ENCODE peak calls at places on chromosomes 16 and 17, in four cellular contexts. One of them, this sample, is unnamed. For H3K9me3 and H3K36me3, the result is how much of the 10 kb centered on the place peaks cover.

GRCh38 chr17:39018267-39019134 is 51.3 kb upstream of the FBXO47 start:
- DNase-seq in naive thymus-derived CD4-positive, alpha-beta T cell: peak
- DNase-seq in left lung: no peak
- DNase-seq in IMR-90: no peak
- DNase-seq in this sample: no peak

GRCh38 chr17:81043725-81044427 is 8.9 kb downstream of the BAIAP2 start:
- DNase-seq in left lung: peak
- DNase-seq in naive thymus-derived CD4-positive, alpha-beta T cell: no peak
- DNase-seq in IMR-90: no peak
- DNase-seq in this sample: no peak

GRCh38 chr17:49980703-49981197 is 11.8 kb downstream of the DLX4 start:
- DNase-seq in naive thymus-derived CD4-positive, alpha-beta T cell: no peak
- DNase-seq in left lung: no peak
- DNase-seq in IMR-90: no peak
- DNase-seq in this sample: no peak

GRCh38 chr17:49375544-49375943 is 13.5 kb upstream of the ZNF652 start:
- DNase-seq in left lung: no peak
- DNase-seq in IMR-90: no peak
- DNase-seq in naive thymus-derived CD4-positive, alpha-beta T cell: no peak
- DNase-seq in this sample: no peak

GRCh38 chr16:23953476-23953875 is 117.7 kb downstream of the PRKCB start:
- DNase-seq in IMR-90: no peak
- DNase-seq in naive thymus-derived CD4-positive, alpha-beta T cell: no peak
- DNase-seq in left lung: no peak
- DNase-seq in this sample: no peak

GRCh38 chr17:75776399-75777242 is 8.0 kb upstream of the UNK start:
- DNase-seq in IMR-90: no peak
- DNase-seq in left lung: no peak
- DNase-seq in naive thymus-derived CD4-positive, alpha-beta T cell: peak
- DNase-seq in this sample: peak

GRCh38 chr17:64291268-64291851 is 28.3 kb upstream of the TEX2 start:
- DNase-seq in naive thymus-derived CD4-positive, alpha-beta T cell: no peak
- DNase-seq in IMR-90: no peak
- DNase-seq in left lung: no peak
- DNase-seq in this sample: no peak

GRCh38 chr16:84156342-84156784 is 11.3 kb downstream of the DNAAF1 start:
- DNase-seq in left lung: no peak
- DNase-seq in IMR-90: no peak
- DNase-seq in naive thymus-derived CD4-positive, alpha-beta T cell: no peak
- DNase-seq in this sample: no peak

GRCh38 chr16:50696575-50697420 is 3.4 kb downstream of the NOD2 start:
- DNase-seq in naive thymus-derived CD4-positive, alpha-beta T cell: no peak
- DNase-seq in left lung: peak
- DNase-seq in IMR-90: peak
- DNase-seq in this sample: no peak

GRCh38 chr16:46918905-46919792 is 35.0 kb downstream of the GPT2 start:
- DNase-seq in naive thymus-derived CD4-positive, alpha-beta T cell: no peak
- DNase-seq in left lung: no peak
- DNase-seq in IMR-90: no peak
- DNase-seq in this sample: peak

GRCh38 chr17:3944485-3945388 is 19.5 kb downstream of the ATP2A3 start:
- DNase-seq in left lung: no peak
- DNase-seq in IMR-90: peak
- DNase-seq in naive thymus-derived CD4-positive, alpha-beta T cell: peak
- DNase-seq in this sample: no peak

GRCh38 chr16:57938936-57939871 is 31.7 kb downstream of the CNGB1 start:
- DNase-seq in IMR-90: peak
- DNase-seq in naive thymus-derived CD4-positive, alpha-beta T cell: no peak
- DNase-seq in left lung: peak
- DNase-seq in this sample: peak

GRCh38 chr17:4444782-4445473 is 11.2 kb downstream of the SPNS3 start:
- DNase-seq in naive thymus-derived CD4-positive, alpha-beta T cell: no peak
- DNase-seq in IMR-90: no peak
- DNase-seq in left lung: peak
- DNase-seq in this sample: peak

GRCh38 chr17:37833237-37833859 is 88.5 kb upstream of the HNF1B start:
- DNase-seq in IMR-90: no peak
- DNase-seq in naive thymus-derived CD4-positive, alpha-beta T cell: no peak
- DNase-seq in left lung: no peak
- DNase-seq in this sample: no peak

GRCh38 chr17:43019418-43019817 is 2.8 kb downstream of the VAT1 start:
- DNase-seq in left lung: no peak
- DNase-seq in IMR-90: no peak
- DNase-seq in naive thymus-derived CD4-positive, alpha-beta T cell: no peak
- DNase-seq in this sample: no peak

GRCh38 chr16:11673091-11674000 is 5.1 kb downstream of the SNN start:
- DNase-seq in left lung: no peak
- DNase-seq in IMR-90: no peak
- DNase-seq in naive thymus-derived CD4-positive, alpha-beta T cell: no peak
- DNase-seq in this sample: peak

GRCh38 chr16:727291-727977 is 528 bp downstream of the HAGHL start:
- DNase-seq in IMR-90: no peak
- DNase-seq in left lung: no peak
- DNase-seq in naive thymus-derived CD4-positive, alpha-beta T cell: no peak
- DNase-seq in this sample: peak

GRCh38 chr16:73122604-73123386 is 74.9 kb upstream of the ZFHX3 start:
- DNase-seq in left lung: peak
- DNase-seq in IMR-90: no peak
- DNase-seq in naive thymus-derived CD4-positive, alpha-beta T cell: peak
- DNase-seq in this sample: no peak

GRCh38 chr17:6374271-6374691 is 60.6 kb downstream of the AIPL1 start:
- DNase-seq in IMR-90: peak
- DNase-seq in left lung: no peak
- DNase-seq in naive thymus-derived CD4-positive, alpha-beta T cell: no peak
- DNase-seq in this sample: no peak

GRCh38 chr16:3305109-3306068 is at the start of the genes TIGD7 and ZNF75A:
- DNase-seq in IMR-90: peak
- DNase-seq in naive thymus-derived CD4-positive, alpha-beta T cell: peak
- DNase-seq in left lung: peak
- DNase-seq in this sample: peak

GRCh38 chr17:76948726-76949342 is 80.6 kb downstream of the MGAT5B start:
- DNase-seq in IMR-90: no peak
- DNase-seq in naive thymus-derived CD4-positive, alpha-beta T cell: no peak
- DNase-seq in left lung: no peak
- DNase-seq in this sample: no peak

GRCh38 chr16:56286819-56287218 is 95.5 kb downstream of the GNAO1 start:
- DNase-seq in naive thymus-derived CD4-positive, alpha-beta T cell: no peak
- DNase-seq in IMR-90: peak
- DNase-seq in left lung: peak
- DNase-seq in this sample: no peak

GRCh38 chr16:3246876-3247275 is 9.6 kb downstream of the MEFV start:
- DNase-seq in left lung: no peak
- DNase-seq in naive thymus-derived CD4-positive, alpha-beta T cell: no peak
- DNase-seq in IMR-90: no peak
- DNase-seq in this sample: no peak

GRCh38 chr17:71208111-71208704 is 912.6 kb upstream of the SOX9 start:
- DNase-seq in naive thymus-derived CD4-positive, alpha-beta T cell: no peak
- DNase-seq in left lung: no peak
- DNase-seq in IMR-90: peak
- DNase-seq in this sample: no peak

GRCh38 chr17:14926526-14927122 is 338.5 kb downstream of the PMP22 start:
- DNase-seq in naive thymus-derived CD4-positive, alpha-beta T cell: peak
- DNase-seq in IMR-90: peak
- DNase-seq in left lung: no peak
- DNase-seq in this sample: peak

GRCh38 chr16:70018254-70018653 is 67.1 kb downstream of the CLEC18A start:
- DNase-seq in IMR-90: peak
- DNase-seq in left lung: no peak
- DNase-seq in naive thymus-derived CD4-positive, alpha-beta T cell: peak
- DNase-seq in this sample: no peak

GRCh38 chr16:89478576-89479221 is 11.7 kb downstream of the ANKRD11 start:
- DNase-seq in IMR-90: peak
- DNase-seq in left lung: no peak
- DNase-seq in naive thymus-derived CD4-positive, alpha-beta T cell: no peak
- DNase-seq in this sample: no peak

GRCh38 chr16:27966756-27967155 is 96.8 kb downstream of the GSG1L start:
- DNase-seq in IMR-90: no peak
- DNase-seq in left lung: no peak
- DNase-seq in naive thymus-derived CD4-positive, alpha-beta T cell: no peak
- DNase-seq in this sample: no peak

GRCh38 chr17:64259922-64260321 is 3.1 kb downstream of the TEX2 start:
- DNase-seq in left lung: no peak
- DNase-seq in naive thymus-derived CD4-positive, alpha-beta T cell: no peak
- DNase-seq in IMR-90: peak
- DNase-seq in this sample: peak

GRCh38 chr17:5260542-5260941 is 21.5 kb upstream of the RABEP1 start:
- DNase-seq in left lung: no peak
- DNase-seq in naive thymus-derived CD4-positive, alpha-beta T cell: no peak
- DNase-seq in IMR-90: no peak
- DNase-seq in this sample: no peak

GRCh38 chr16:70526403-70526802 is 2.8 kb downstream of the SF3B3 start:
- DNase-seq in IMR-90: no peak
- DNase-seq in left lung: no peak
- DNase-seq in naive thymus-derived CD4-positive, alpha-beta T cell: no peak
- DNase-seq in this sample: no peak

GRCh38 chr16:78461496-78461938 is 362.1 kb downstream of the WWOX start:
- DNase-seq in IMR-90: no peak
- DNase-seq in naive thymus-derived CD4-positive, alpha-beta T cell: no peak
- DNase-seq in left lung: no peak
- DNase-seq in this sample: no peak

DNA sequence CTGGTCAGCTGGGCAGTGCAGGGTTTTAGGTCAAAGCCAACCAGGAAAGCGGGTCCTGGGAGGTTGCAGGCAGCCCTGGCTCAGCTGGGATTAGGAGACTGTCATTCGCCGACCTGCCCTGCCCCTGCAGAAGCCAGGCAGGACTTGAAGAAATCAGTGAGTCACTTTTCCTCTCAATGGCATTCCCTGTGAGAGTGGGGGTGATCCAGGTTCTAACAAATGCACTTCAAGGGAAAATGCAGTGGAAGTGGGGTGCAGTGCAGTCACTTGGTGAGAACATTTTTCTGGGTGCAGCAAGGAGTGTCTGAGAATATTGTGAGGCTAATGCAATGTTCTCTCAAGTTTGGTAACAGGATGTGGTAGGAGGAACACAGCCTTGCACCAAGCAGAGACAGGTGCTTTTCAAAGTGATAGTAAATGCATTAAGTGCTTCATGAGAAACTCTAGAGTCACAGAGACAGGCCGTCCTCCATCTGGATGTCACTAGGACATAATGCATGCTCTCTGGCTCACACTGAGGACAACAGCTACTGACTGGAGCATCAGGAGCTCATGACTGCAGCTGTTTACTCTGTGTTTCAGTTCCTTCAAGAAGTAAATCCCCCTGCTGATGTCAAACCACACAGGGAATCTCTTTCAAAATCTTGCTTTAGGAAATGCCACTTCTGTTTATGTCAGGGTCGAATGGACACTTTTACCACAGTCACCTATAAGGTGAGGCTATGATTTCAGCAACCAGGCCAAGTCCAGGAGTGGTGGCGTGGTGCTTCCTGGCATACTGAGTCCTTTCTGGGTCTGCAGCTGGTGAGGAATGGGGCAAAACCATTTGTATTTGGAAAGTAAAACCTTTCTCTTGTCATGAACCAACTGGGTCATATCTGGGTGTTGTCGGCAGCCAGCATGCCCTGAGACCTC is 16.7 kb downstream of the CDK5R1 start:
- DNase-seq in naive thymus-derived CD4-positive, alpha-beta T cell: peak
- DNase-seq in left lung: no peak
- DNase-seq in IMR-90: no peak
- DNase-seq in this sample: no peak
- H3K4me3 ChIP-seq in naive thymus-derived CD4-positive, alpha-beta T cell: peak
- H3K4me3 ChIP-seq in left lung: no peak
- H3K4me3 ChIP-seq in IMR-90: no peak
- H3K4me3 ChIP-seq in this sample: no peak

GRCh38 chr16:10402975-10403374 is 17.1 kb downstream of the ATF7IP2 start:
- DNase-seq in IMR-90: no peak
- DNase-seq in left lung: no peak
- DNase-seq in naive thymus-derived CD4-positive, alpha-beta T cell: no peak
- DNase-seq in this sample: no peak

GRCh38 chr16:10408824-10409381 is 23.0 kb downstream of the ATF7IP2 start:
- DNase-seq in left lung: no peak
- DNase-seq in naive thymus-derived CD4-positive, alpha-beta T cell: no peak
- DNase-seq in IMR-90: no peak
- DNase-seq in this sample: no peak

GRCh38 chr16:10410469-10410868 is 24.6 kb downstream of the ATF7IP2 start:
- DNase-seq in IMR-90: no peak
- DNase-seq in naive thymus-derived CD4-positive, alpha-beta T cell: no peak
- DNase-seq in left lung: no peak
- DNase-seq in this sample: no peak

DNA sequence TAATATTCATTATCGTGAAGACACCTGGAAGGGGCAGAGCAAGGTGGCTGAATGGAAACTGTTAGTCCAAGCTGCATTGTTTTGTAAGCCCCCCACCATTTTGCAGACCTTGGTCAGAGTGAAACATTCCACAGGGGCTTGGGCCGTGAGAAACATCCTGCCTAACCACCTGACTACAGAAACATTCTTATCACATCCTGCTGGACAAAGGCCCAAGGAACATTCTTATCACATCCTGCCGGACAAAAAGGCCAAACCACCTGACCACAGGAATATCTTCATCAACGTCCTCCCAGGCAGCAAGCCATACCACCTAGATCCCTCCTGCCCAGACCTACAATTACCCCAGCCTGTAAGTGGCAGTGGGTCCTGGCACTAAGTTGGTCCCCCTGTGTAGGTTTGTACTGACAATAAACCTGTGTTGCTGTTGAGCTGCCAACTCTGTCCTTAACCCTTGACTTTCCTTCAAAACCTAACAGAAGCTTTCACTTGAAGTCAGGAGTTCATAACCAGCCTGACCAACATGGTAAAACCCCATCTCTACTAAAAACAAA is 19.6 kb downstream of the ATF7IP2 start:
- DNase-seq in left lung: no peak
- DNase-seq in IMR-90: peak
- DNase-seq in naive thymus-derived CD4-positive, alpha-beta T cell: no peak
- DNase-seq in this sample: no peak
- H3K9me3 ChIP-seq in left lung: under half
- H3K9me3 ChIP-seq in IMR-90: under half
- H3K9me3 ChIP-seq in naive thymus-derived CD4-positive, alpha-beta T cell: under half
- H3K9me3 ChIP-seq in this sample: under half

DNA sequence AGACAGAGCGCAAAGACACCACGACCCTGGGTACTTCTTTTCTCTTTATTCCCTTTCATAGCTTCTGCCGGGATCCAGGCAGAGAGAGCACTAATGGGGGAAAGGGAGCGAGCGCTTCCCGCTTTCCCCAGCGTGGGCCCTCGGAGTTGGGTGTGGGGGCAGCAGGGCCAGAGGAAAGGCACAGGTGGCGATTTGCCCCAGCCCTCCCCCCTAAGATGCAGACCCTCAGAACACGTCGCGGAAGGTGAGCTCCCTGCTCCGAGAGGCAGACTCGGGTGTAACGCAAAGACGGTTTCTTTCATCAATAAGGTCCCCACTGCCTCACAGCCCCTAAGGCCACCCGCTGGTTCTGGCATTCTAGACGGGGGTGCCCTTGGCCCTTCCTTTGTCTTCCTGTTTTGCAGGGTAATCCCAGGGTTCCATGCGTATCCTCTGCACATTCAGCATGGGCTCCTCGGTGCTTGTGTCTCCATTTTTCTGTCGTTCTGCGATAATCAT is 570 bp upstream of the NME3 start:
- DNase-seq in IMR-90: no peak
- DNase-seq in naive thymus-derived CD4-positive, alpha-beta T cell: no peak
- DNase-seq in left lung: no peak
- DNase-seq in this sample: no peak
- H3K36me3 ChIP-seq in IMR-90: under half
- H3K36me3 ChIP-seq in naive thymus-derived CD4-positive, alpha-beta T cell: under half
- H3K36me3 ChIP-seq in left lung: under half
- H3K36me3 ChIP-seq in this sample: under half

GRCh38 chr17:83078378-83079339 is 750 bp upstream of the METRNL start:
- DNase-seq in IMR-90: no peak
- DNase-seq in naive thymus-derived CD4-positive, alpha-beta T cell: no peak
- DNase-seq in left lung: no peak
- DNase-seq in this sample: no peak
- H3K4me3 ChIP-seq in IMR-90: peak
- H3K4me3 ChIP-seq in naive thymus-derived CD4-positive, alpha-beta T cell: peak
- H3K4me3 ChIP-seq in left lung: peak
- H3K4me3 ChIP-seq in this sample: peak

GRCh38 chr16:35146031-35146710 is 1686.8 kb downstream of the TP53TG3F start:
- DNase-seq in left lung: no peak
- DNase-seq in IMR-90: no peak
- DNase-seq in naive thymus-derived CD4-positive, alpha-beta T cell: no peak
- DNase-seq in this sample: peak
- H3K9me3 ChIP-seq in left lung: under half
- H3K9me3 ChIP-seq in IMR-90: under half
- H3K9me3 ChIP-seq in naive thymus-derived CD4-positive, alpha-beta T cell: under half
- H3K9me3 ChIP-seq in this sample: under half

This sample was measured in pancreas.